ENCODE peak calls at places on chromosomes 3 and 15, in seven cellular contexts. G, W, B, P, I, E and S are unnamed samples.

GRCh38 chr3:112814256-112814655 is 32.4 kb downstream of the CD200R1L start:
- DNase-seq in G (peak), W (peak), B (peak), P (no peak), I (no peak), E (no peak), S (no peak)

GRCh38 chr3:184156522-184156955 is 1.4 kb downstream of the DVL3 start:
- DNase-seq in G (no peak), W (no peak), B (no peak), P (peak), I (no peak), E (no peak), S (peak)

GRCh38 chr3:142180761-142181362 is 31.5 kb upstream of the TFDP2 start:
- DNase-seq in G (peak), W (no peak), B (peak), P (no peak), I (no peak), E (no peak), S (peak)

GRCh38 chr3:46710671-46711295 is 6.9 kb downstream of the PRSS50 start:
- DNase-seq in G (no peak), W (no peak), B (no peak), P (peak), I (no peak), E (no peak), S (no peak)

GRCh38 chr15:70406624-70407390 is 309.1 kb upstream of the TLE3 start:
- DNase-seq in G (no peak), W (no peak), B (no peak), P (no peak), I (no peak), E (no peak), S (no peak)

GRCh38 chr15:93432474-93432873 is 343.5 kb upstream of the RGMA start:
- DNase-seq in G (no peak), W (no peak), B (no peak), P (no peak), I (no peak), E (no peak), S (no peak)

GRCh38 chr3:194283218-194284006 is 67.7 kb downstream of the CPN2 start:
- DNase-seq in G (no peak), W (no peak), B (no peak), P (no peak), I (no peak), E (no peak), S (no peak)

GRCh38 chr15:57820119-57820518 is 113.6 kb downstream of the POLR2M start:
- DNase-seq in G (no peak), W (peak), B (no peak), P (no peak), I (no peak), E (no peak), S (no peak)

GRCh38 chr3:31832576-31832975 is 148.5 kb downstream of the OSBPL10 start:
- DNase-seq in G (no peak), W (no peak), B (no peak), P (no peak), I (no peak), E (no peak), S (no peak)

GRCh38 chr3:168034152-168034928 is 61.4 kb downstream of the GOLIM4 start:
- DNase-seq in G (no peak), W (no peak), B (no peak), P (no peak), I (no peak), E (no peak), S (no peak)

GRCh38 chr3:116445291-116445841 is at the start of gene LSAMP:
- DNase-seq in G (no peak), W (no peak), B (no peak), P (no peak), I (peak), E (no peak), S (peak)

GRCh38 chr3:40741729-40742128 is 217.0 kb downstream of the ZNF621 start:
- DNase-seq in G (no peak), W (peak), B (no peak), P (no peak), I (no peak), E (no peak), S (peak)

GRCh38 chr15:40082195-40082868 is 26.3 kb downstream of the BMF start:
- DNase-seq in G (no peak), W (no peak), B (no peak), P (no peak), I (no peak), E (no peak), S (no peak)

GRCh38 chr3:187281191-187281714 is 10.3 kb downstream of the MASP1 start:
- DNase-seq in G (no peak), W (no peak), B (no peak), P (no peak), I (no peak), E (no peak), S (no peak)